ENCODE peak calls at places on chromosomes 4 and X, in nine cellular contexts. C is osteocyte; T is GM23338; Z is kidney glomerular epithelial cell; Q is kidney epithelial cell; I is mucosa of descending colon; A is stimulated activated effector memory CD8-positive, alpha-beta T cell treated with anti-CD3 and anti-CD28 coated beads, Interleukin-12 subunit alpha, Interleukin-12 subunit beta, amount 100 ng/mL, for 72 hours; L is NB4; B is immature natural killer cell. S is an unnamed sample.

GRCh38 chr4:145167884-145168283 is 12.5 kb downstream of the OTUD4 start:
- DNase-seq in L (no peak), I (no peak), A (no peak), T (no peak), B (no peak), Q (no peak), Z (no peak), C (no peak), S (no peak)

GRCh38 chr4:99759988-99760387 is 56.6 kb upstream of the DAPP1 start:
- DNase-seq in T (no peak), L (no peak), A (no peak), Z (no peak), Q (no peak), C (no peak), I (no peak), B (no peak), S (no peak)

GRCh38 chrX:38494239-38494823 is 67.0 kb upstream of the TSPAN7 start:
- DNase-seq in C (no peak), I (no peak), B (no peak), Q (no peak), T (no peak), L (no peak), A (no peak), Z (no peak), S (no peak)

GRCh38 chrX:7690842-7691241 is 152.1 kb upstream of the VCX start:
- DNase-seq in Q (no peak), Z (no peak), A (no peak), L (no peak), B (no peak), C (no peak), T (peak; percentile 66), I (no peak), S (no peak)

GRCh38 chr4:136687118-136687517 is 845.2 kb downstream of the PCDH18 start:
- DNase-seq in Q (no peak), B (no peak), C (no peak), T (peak; percentile 52), L (peak; percentile 8), I (no peak), Z (no peak), A (no peak), S (no peak)

GRCh38 chr4:8185280-8185679 is 13.8 kb upstream of the SH3TC1 start:
- DNase-seq in L (peak; percentile 79), T (no peak), Q (no peak), B (no peak), A (no peak), Z (no peak), I (no peak), C (no peak), S (no peak)

GRCh38 chr4:94798808-94799207 is 41.1 kb downstream of the BMPR1B start:
- DNase-seq in L (no peak), Z (peak; percentile 83), I (no peak), Q (peak; percentile 50), B (no peak), C (no peak), A (no peak), T (no peak), S (no peak)

GRCh38 chr4:57100979-57101629 is 9.1 kb downstream of the IGFBP7 start:
- DNase-seq in B (no peak), A (no peak), L (no peak), C (no peak), Z (no peak), I (no peak), T (no peak), Q (no peak), S (no peak)

GRCh38 chr4:10072420-10073017 is 44.1 kb downstream of the WDR1 start:
- DNase-seq in T (no peak), C (no peak), L (no peak), I (no peak), A (no peak), B (no peak), Q (no peak), Z (no peak), S (no peak)

GRCh38 chrX:9149831-9150230 is 115.9 kb upstream of the FAM9B start:
- DNase-seq in C (no peak), B (no peak), T (no peak), Q (no peak), A (no peak), Z (no peak), L (no peak), I (no peak), S (no peak)

GRCh38 chr4:80134936-80135701 is 62.1 kb upstream of the ANTXR2 start:
- DNase-seq in L (peak; percentile 45), I (no peak), A (no peak), Q (no peak), T (no peak), Z (peak; percentile 7), B (no peak), C (no peak), S (no peak)

GRCh38 chr4:5045099-5045498 is 6.2 kb upstream of the STK32B start:
- DNase-seq in L (peak; percentile 94), C (no peak), Q (no peak), Z (no peak), T (no peak), A (no peak), B (no peak), I (peak; percentile 33), S (no peak)

GRCh38 chrX:130826249-130826648 is 76.8 kb downstream of the ENOX2 start:
- DNase-seq in I (no peak), T (no peak), B (no peak), C (no peak), A (no peak), Q (no peak), Z (no peak), L (no peak), S (no peak)

GRCh38 chr4:64857815-64858214 is 448.6 kb upstream of the TECRL start:
- DNase-seq in L (no peak), A (no peak), T (peak; percentile 34), I (no peak), B (no peak), Q (no peak), C (no peak), Z (no peak), S (no peak)

GRCh38 chr4:145732001-145732400 is 52.1 kb downstream of the C4orf51 start:
- DNase-seq in B (no peak), L (no peak), T (peak; percentile 62), I (no peak), Z (no peak), Q (no peak), C (no peak), A (no peak), S (no peak)

GRCh38 chr4:185597532-185598188 is 62.4 kb upstream of the PDLIM3 start:
- DNase-seq in C (no peak), Z (peak; percentile 74), L (peak; percentile 75), B (peak; percentile 38), I (peak; percentile 79), Q (peak; percentile 31), T (peak; percentile 80), A (peak; percentile 61), S (peak; percentile 76)

GRCh38 chr4:95867919-95868318 is 28.0 kb downstream of the PDHA2 start:
- DNase-seq in I (no peak), T (peak; percentile 74), Q (no peak), A (no peak), C (no peak), L (peak; percentile 7), Z (no peak), B (peak; percentile 0), S (no peak)

GRCh38 chrX:14939644-14940043 is 66.4 kb downstream of the MOSPD2 start:
- DNase-seq in C (no peak), B (no peak), I (no peak), Z (no peak), A (no peak), L (no peak), Q (no peak), T (peak; percentile 19), S (no peak)

GRCh38 chr4:172619218-172619617 is 549.4 kb upstream of the GALNT7 start:
- DNase-seq in Q (no peak), C (no peak), I (no peak), Z (no peak), A (no peak), L (no peak), T (no peak), B (no peak), S (no peak)

GRCh38 chr4:144557404-144557803 is 88.6 kb upstream of the HHIP start:
- DNase-seq in T (no peak), I (no peak), L (no peak), C (no peak), B (no peak), A (no peak), Q (no peak), Z (no peak), S (no peak)

GRCh38 chr4:5636766-5637670 is 71.3 kb downstream of the EVC2 start:
- DNase-seq in Q (no peak), T (no peak), I (no peak), Z (no peak), B (no peak), A (no peak), C (no peak), L (no peak), S (no peak)

GRCh38 chrX:72123471-72124185 is 8.1 kb downstream of the RTL5 start:
- DNase-seq in I (peak; percentile 21), C (no peak), A (no peak), B (peak; percentile 24), T (peak; percentile 84), L (peak; percentile 80), Q (no peak), Z (no peak), S (no peak)

GRCh38 chrX:130247996-130248395 is 20.7 kb downstream of the ZNF280C start:
- DNase-seq in B (no peak), A (no peak), C (no peak), Z (no peak), T (no peak), L (no peak), Q (no peak), I (no peak), S (no peak)

GRCh38 chr4:151439320-151439719 is 30.3 kb downstream of the FHIP1A start:
- DNase-seq in Z (no peak), B (no peak), A (no peak), I (no peak), L (no peak), C (no peak), Q (no peak), T (no peak), S (no peak)

GRCh38 chr4:157172011-157172410 is 48.5 kb upstream of the GRIA2 start:
- DNase-seq in Z (peak; percentile 3), L (no peak), A (no peak), I (no peak), C (no peak), B (no peak), Q (no peak), T (no peak), S (no peak)

GRCh38 chr4:140135529-140136021 is 18.4 kb downstream of the MAML3 start:
- DNase-seq in A (no peak), L (no peak), I (no peak), C (no peak), Z (peak; percentile 13), Q (no peak), B (no peak), T (no peak), S (no peak)

GRCh38 chr4:2222838-2223237 is 19.1 kb downstream of the HAUS3 start:
- DNase-seq in Z (no peak), B (no peak), C (no peak), I (no peak), Q (no peak), T (peak; percentile 66), L (no peak), A (no peak), S (no peak)

GRCh38 chr4:112370466-112370865 is 73.3 kb downstream of the ALPK1 start:
- DNase-seq in I (no peak), T (no peak), A (no peak), L (no peak), Q (no peak), B (no peak), C (no peak), Z (no peak), S (no peak)

GRCh38 chrX:113947548-113947947 is 636.3 kb upstream of the HTR2C start:
- DNase-seq in A (no peak), Q (no peak), C (no peak), B (no peak), T (peak; percentile 47), L (no peak), I (peak; percentile 7), Z (no peak), S (no peak)

GRCh38 chr4:78545275-78546246 is 6.0 kb upstream of the ANXA3 start:
- DNase-seq in T (no peak), L (no peak), Z (no peak), Q (no peak), I (no peak), B (no peak), A (no peak), C (no peak), S (no peak)

GRCh38 chr4:163111588-163111987 is 55.1 kb downstream of the NAF1 start:
- DNase-seq in L (no peak), A (no peak), T (peak; percentile 66), Q (no peak), Z (no peak), B (no peak), I (peak; percentile 12), C (no peak), S (no peak)

S was measured in lung.